ENCODE peak calls at places on chromosome 2, in nine cellular contexts. Y is nephron progenitor cell; D is stimulated activated CD4-positive, alpha-beta T cell treated with anti-CD3 and anti-CD28 coated beads, TNF-alpha, amount 100 ng/mL, for 4 hours; L is foreskin fibroblast; B is midbrain; C is stimulated activated naive B cell treated with anti-CD40 and anti-IgM and Interleukin-4, amounts not matched to agents 10 μg/mL and 1 μg/mL and 100 μg/mL, for 72 hours; H is ovary; S is NCI-H2081; G is NCI-H146. A is an unnamed sample.

GRCh38 chr2:190655570-190655969 is 6.7 kb downstream of the NAB1 start:
- DNase-seq in D (no peak), G (no peak), L (no peak), S (no peak), Y (no peak), C (no peak), B (no peak), H (no peak), A (no peak)

GRCh38 chr2:127910415-127910814 is 24.7 kb upstream of the AMMECR1L start:
- DNase-seq in H (no peak), L (no peak), Y (no peak), B (no peak), G (no peak), S (no peak), C (no peak), D (no peak), A (no peak)

GRCh38 chr2:147829106-147829505 is 15.7 kb upstream of the ACVR2A start:
- DNase-seq in H (no peak), B (no peak), C (no peak), S (no peak), D (no peak), L (peak), Y (no peak), G (no peak), A (peak)

GRCh38 chr2:82182270-82182669 is 1877.7 kb upstream of the LRRTM1 start:
- DNase-seq in H (no peak), L (no peak), G (no peak), B (no peak), C (no peak), S (no peak), D (no peak), Y (no peak), A (no peak)

GRCh38 chr2:241249654-241250053 is 61.2 kb downstream of the ANO7 start:
- DNase-seq in G (no peak), Y (no peak), D (no peak), B (no peak), L (no peak), S (no peak), H (no peak), C (no peak), A (no peak)

GRCh38 chr2:229780856-229781773 is 66.8 kb upstream of the DNER start:
- DNase-seq in B (peak), S (peak), C (no peak), Y (peak), H (no peak), G (peak), D (no peak), L (peak), A (peak)

GRCh38 chr2:11777886-11778415 is 31.5 kb downstream of the LPIN1 start:
- DNase-seq in H (no peak), B (no peak), G (no peak), Y (no peak), C (no peak), D (no peak), L (no peak), S (no peak), A (no peak)

GRCh38 chr2:165898381-165898780 is 55.2 kb downstream of the TTC21B start:
- DNase-seq in Y (no peak), L (peak), S (peak), C (no peak), B (no peak), D (no peak), G (peak), H (no peak), A (no peak)

GRCh38 chr2:31196622-31197021 is 20.7 kb downstream of the CAPN14 start:
- DNase-seq in Y (no peak), C (no peak), G (no peak), S (no peak), L (no peak), H (no peak), B (no peak), D (no peak), A (no peak)

A was measured in HFF-Myc.